ENCODE peak calls at places on chromosome 15, in five cellular contexts. T, F, D, M and X are unnamed samples.
A peak's percentile ranks its signal among the peaks of the same experiment; 100 is the strongest.

GRCh38 chr15:81168680-81169079 is 28.0 kb upstream of the IL16 start:
- DNase-seq in T (no peak), F (no peak), D (no peak), M (no peak), X (no peak)

GRCh38 chr15:48880070-48880634 is 2.2 kb downstream of the EID1 start:
- DNase-seq in T (no peak), F (no peak), D (no peak), M (no peak), X (no peak)

GRCh38 chr15:34793901-34794300 is 1.4 kb downstream of the ACTC1 start:
- DNase-seq in T (no peak), F (peak; percentile 16), D (no peak), M (no peak), X (no peak)

GRCh38 chr15:33226559-33227181 is 32.2 kb upstream of the FMN1 start:
- DNase-seq in T (peak; percentile 33), F (peak; percentile 64), D (no peak), M (no peak), X (peak; percentile 26)

GRCh38 chr15:75198560-75199346 is 2.9 kb upstream of the C15orf39 start:
- DNase-seq in T (peak; percentile 52), F (no peak), D (no peak), M (no peak), X (peak; percentile 68)

GRCh38 chr15:83720466-83720865 is 66.5 kb downstream of the ADAMTSL3 start:
- DNase-seq in T (no peak), F (no peak), D (no peak), M (no peak), X (no peak)

GRCh38 chr15:77292924-77293558 is 126.9 kb downstream of the PEAK1 start:
- DNase-seq in T (no peak), F (no peak), D (no peak), M (no peak), X (no peak)

GRCh38 chr15:46441294-46442062 is 806.6 kb downstream of the SQOR start:
- DNase-seq in T (no peak), F (no peak), D (no peak), M (no peak), X (no peak)

GRCh38 chr15:50183112-50183794 is 1.3 kb downstream of the SLC27A2 start:
- DNase-seq in T (no peak), F (no peak), D (no peak), M (no peak), X (no peak)

GRCh38 chr15:92687183-92687582 is 31.6 kb upstream of the FAM174B start:
- DNase-seq in T (no peak), F (no peak), D (no peak), M (no peak), X (no peak)

DNA sequence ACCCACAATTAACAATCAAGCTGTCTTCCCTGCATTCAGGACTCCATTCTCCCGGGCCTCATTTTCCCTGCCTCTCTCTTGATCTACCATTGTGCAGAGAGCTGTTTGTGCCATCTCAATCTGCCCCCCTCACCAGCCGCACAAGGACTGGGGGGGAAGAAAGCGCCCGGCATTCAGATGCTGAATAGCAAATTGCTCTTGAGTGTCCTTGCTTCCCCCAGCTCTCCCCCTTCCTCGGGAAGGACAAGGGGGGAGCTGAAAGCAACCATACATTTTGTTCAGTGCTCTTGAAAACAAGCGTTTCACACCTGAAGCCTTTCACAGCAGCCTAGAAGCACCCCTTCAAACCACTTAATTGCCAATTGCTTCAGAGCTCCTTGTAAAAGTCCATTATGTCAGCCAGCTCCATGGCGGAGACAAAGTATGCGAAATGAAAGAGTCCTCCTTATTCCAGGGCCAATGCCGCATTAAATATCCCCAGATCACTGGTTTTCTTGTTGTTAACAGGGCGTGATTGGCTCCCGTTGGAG is 540.1 kb downstream of the NR2F2 start:
- DNase-seq in T (no peak), F (no peak), D (no peak), M (no peak), X (no peak)
- TF ChIP-seq POLR2A in T (no peak), F (no peak), D (no peak), M (no peak), X (no peak)

GRCh38 chr15:57460208-57460816 is 84.0 kb downstream of the CGNL1 start:
- DNase-seq in T (no peak), F (no peak), D (no peak), M (no peak), X (no peak)
- TF ChIP-seq POLR2A in T (no peak), F (no peak), D (no peak), M (no peak), X (no peak)

DNA sequence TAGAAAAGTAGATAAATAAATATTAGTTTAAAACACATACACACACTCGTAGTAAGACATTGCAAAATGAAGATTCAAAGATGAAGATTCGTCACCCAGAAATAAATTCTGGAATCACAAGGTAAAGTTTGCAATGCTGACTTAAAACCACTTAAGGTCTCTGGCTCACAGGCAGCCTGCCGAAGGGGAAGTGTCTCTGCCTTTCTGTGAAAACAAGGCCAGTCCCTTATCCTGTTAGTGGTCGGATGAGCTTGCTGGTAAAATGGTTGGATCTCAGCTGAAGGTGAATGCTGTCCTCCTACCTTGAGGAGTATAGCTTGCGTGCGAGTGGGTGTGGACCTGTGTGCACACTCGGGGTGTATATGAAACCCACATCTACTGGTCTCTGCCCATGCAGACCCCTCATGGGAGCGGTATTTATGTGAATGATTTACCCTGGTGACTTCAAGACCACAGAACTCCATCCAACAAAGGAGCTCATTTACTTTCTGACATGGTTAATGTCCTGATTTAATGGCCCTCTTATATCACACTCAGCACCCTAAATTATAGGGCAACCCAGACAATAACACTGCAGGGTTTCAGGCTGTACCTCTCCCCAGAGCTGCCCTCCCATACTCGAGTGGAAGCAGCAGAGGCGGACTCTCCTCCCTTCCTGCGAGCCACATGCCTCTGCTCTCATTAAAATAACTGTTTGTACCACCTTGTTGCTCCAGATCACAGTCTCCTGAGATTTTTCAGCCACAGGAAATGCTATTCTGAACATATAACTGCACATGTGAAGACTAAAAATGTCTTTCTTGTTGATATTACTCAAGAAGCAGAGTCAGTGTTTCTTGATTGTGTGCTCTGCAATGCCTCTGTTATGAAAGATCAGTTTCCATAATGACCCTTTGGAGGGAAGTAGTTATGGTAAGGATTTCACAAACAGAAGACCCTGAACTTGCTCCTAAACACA is 45.9 kb upstream of the ALDH1A3 start:
- DNase-seq in T (no peak), F (no peak), D (no peak), M (no peak), X (no peak)
- TF ChIP-seq POLR2A in T (no peak), F (no peak), D (no peak), M (no peak), X (no peak)

GRCh38 chr15:43792761-43793493 is 807 bp downstream of the SERF2 start:
- DNase-seq in T (peak; percentile 62), F (peak; percentile 30), D (no peak), M (no peak), X (no peak)

GRCh38 chr15:43795997-43796396 is 3.9 kb downstream of the SERF2 start:
- DNase-seq in T (no peak), F (no peak), D (peak; percentile 29), M (no peak), X (no peak)

GRCh38 chr15:43793647-43794046 is 1.5 kb downstream of the SERF2 start:
- DNase-seq in T (no peak), F (no peak), D (no peak), M (no peak), X (no peak)

GRCh38 chr15:43795197-43795596 is 3.1 kb downstream of the SERF2 start:
- DNase-seq in T (no peak), F (no peak), D (no peak), M (no peak), X (no peak)

DNA sequence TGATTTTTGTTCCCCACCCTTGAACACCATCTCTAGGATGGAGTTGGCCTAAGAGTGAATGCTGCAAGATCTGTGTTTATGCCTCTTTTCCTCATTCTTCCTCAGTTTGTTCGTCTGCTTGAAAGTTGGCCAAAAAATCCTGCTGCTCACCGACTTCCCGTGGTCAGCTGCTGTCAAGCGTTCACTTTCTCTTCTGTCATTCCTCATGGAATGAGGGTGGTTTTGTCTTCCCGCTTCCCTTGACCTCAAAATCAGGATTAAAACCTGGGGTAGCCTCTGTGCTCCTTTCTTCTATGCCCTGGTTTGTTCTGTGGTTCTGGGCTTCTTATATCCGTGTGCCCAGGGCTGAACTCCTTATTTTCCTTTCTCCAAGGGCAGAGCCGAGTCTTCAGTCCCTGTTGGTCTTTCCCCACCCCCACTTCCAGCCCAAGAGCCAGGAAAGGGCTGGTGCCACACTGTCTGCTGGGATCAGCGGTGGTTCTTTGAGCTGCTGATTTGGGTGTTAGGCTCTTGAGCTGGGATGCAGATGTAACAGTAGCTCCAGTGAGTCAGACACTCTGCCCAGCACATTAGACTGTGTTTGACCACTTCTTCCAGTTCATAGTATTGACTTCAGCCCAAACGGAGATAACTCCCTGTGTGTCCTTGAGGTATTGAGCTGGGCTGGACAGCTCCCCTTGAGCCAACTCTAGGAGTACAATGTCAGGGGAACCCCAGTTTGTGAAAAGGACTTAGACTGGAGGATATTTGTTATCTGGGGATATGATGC is 2.3 kb downstream of the SERF2 start:
- DNase-seq in T (no peak), F (peak; percentile 19), D (no peak), M (no peak), X (no peak)
- TF ChIP-seq POLR2A in T (no peak), F (peak; percentile 48), D (peak; percentile 24), M (no peak), X (no peak)

GRCh38 chr15:42921049-42921731 is 612 bp upstream of the TTBK2 start:
- DNase-seq in T (peak; percentile 34), F (peak; percentile 23), D (no peak), M (peak; percentile 69), X (no peak)
- TF ChIP-seq POLR2A in T (no peak), F (no peak), D (no peak), M (no peak), X (no peak)

GRCh38 chr15:90650117-90650955 is 66.8 kb upstream of the BLM start:
- DNase-seq in T (no peak), F (no peak), D (no peak), M (no peak), X (no peak)
- TF ChIP-seq POLR2A in T (no peak), F (no peak), D (no peak), M (no peak), X (no peak)

GRCh38 chr15:43776101-43776717 is 557 bp downstream of the ELL3 start:
- DNase-seq in T (peak; percentile 60), F (peak; percentile 56), D (no peak), M (no peak), X (no peak)

GRCh38 chr15:43776718-43777292 is at the start of gene ELL3:
- DNase-seq in T (peak; percentile 91), F (peak; percentile 85), D (peak; percentile 33), M (peak; percentile 88), X (peak; percentile 79)

GRCh38 chr15:43775411-43775965 is 1.3 kb downstream of the ELL3 start:
- DNase-seq in T (peak; percentile 89), F (peak; percentile 81), D (peak; percentile 31), M (peak; percentile 76), X (no peak)

GRCh38 chr15:43779016-43779415 is 2.2 kb upstream of the ELL3 start:
- DNase-seq in T (no peak), F (no peak), D (no peak), M (no peak), X (no peak)

GRCh38 chr15:43777293-43777819 is 590 bp upstream of the ELL3 start:
- DNase-seq in T (peak; percentile 87), F (peak; percentile 90), D (no peak), M (peak; percentile 93), X (peak; percentile 65)
- TF ChIP-seq POLR2A in T (no peak), F (peak; percentile 32), D (no peak), M (no peak), X (peak; percentile 9)

GRCh38 chr15:63598467-63599400 is 1.5 kb downstream of the FBXL22 start:
- DNase-seq in T (peak; percentile 79), F (no peak), D (no peak), M (no peak), X (no peak)
- TF ChIP-seq POLR2A in T (peak; percentile 51), F (no peak), D (no peak), M (no peak), X (no peak)